ENCODE peak calls at places on chromosomes 13 and 19, in nine cellular contexts. H is mesothelial cell of epicardium, K is thoracic aorta, M is WTC11, F is endodermal cell, W is iris pigment epithelial cell, D is NCI-H2029 treated with DMSO at 0.1 percent for 48 hours, B is body of pancreas, P is endothelial cell. L is an unnamed sample.

GRCh38 chr13:67224148-67224846 is 5.8 kb downstream of the PCDH9 start:
- DNase-seq in H (peak), K (peak), M (peak), F (peak), W (peak), D (peak), B (peak), P (peak), L (no peak)

GRCh38 chr19:2610637-2611482 is 91.6 kb downstream of the GNG7 start:
- DNase-seq in H (peak), K (peak), M (peak), F (peak), W (peak), D (peak), B (peak), P (peak), L (peak)

GRCh38 chr19:18496167-18496979 is 25.5 kb downstream of the ELL start:
- DNase-seq in H (no peak), K (no peak), M (no peak), F (no peak), W (peak), D (peak), B (peak), P (no peak), L (no peak)

GRCh38 chr19:54430306-54431254 is 15.3 kb downstream of the TTYH1 start:
- DNase-seq in H (peak), K (no peak), M (peak), F (peak), W (peak), D (no peak), B (peak), P (peak), L (no peak)

GRCh38 chr13:78977311-78977710 is 318.4 kb upstream of the OBI1 start:
- DNase-seq in H (no peak), K (no peak), M (no peak), F (no peak), W (no peak), D (no peak), B (no peak), P (no peak), L (no peak)

GRCh38 chr19:3178973-3179738 is 587 bp downstream of the S1PR4 start:
- DNase-seq in H (no peak), K (no peak), M (no peak), F (peak), W (no peak), D (no peak), B (no peak), P (no peak), L (no peak)

GRCh38 chr13:40388617-40389016 is 277.8 kb downstream of the FOXO1 start:
- DNase-seq in H (no peak), K (no peak), M (no peak), F (no peak), W (peak), D (no peak), B (peak), P (no peak), L (no peak)

GRCh38 chr13:102799544-102800144 is 725 bp downstream of the BIVM start:
- DNase-seq in H (peak), K (no peak), M (peak), F (peak), W (peak), D (no peak), B (peak), P (peak), L (no peak)

GRCh38 chr19:15468675-15469512 is 4.5 kb upstream of the RASAL3 start:
- DNase-seq in H (no peak), K (no peak), M (no peak), F (no peak), W (no peak), D (no peak), B (no peak), P (no peak), L (no peak)

GRCh38 chr13:73939071-73939380 is 195.2 kb downstream of the KLF12 start:
- DNase-seq in H (no peak), K (no peak), M (no peak), F (no peak), W (peak), D (no peak), B (no peak), P (no peak), L (no peak)

GRCh38 chr19:50827476-50827875 is 3.9 kb upstream of the KLK1 start:
- DNase-seq in H (no peak), K (no peak), M (no peak), F (no peak), W (no peak), D (no peak), B (no peak), P (no peak), L (no peak)

GRCh38 chr13:44116562-44117315 is 237.0 kb downstream of the LACC1 start:
- DNase-seq in H (no peak), K (no peak), M (no peak), F (peak), W (peak), D (no peak), B (no peak), P (no peak), L (no peak)

GRCh38 chr19:4567584-4568071 is 8.1 kb upstream of the SEMA6B start:
- DNase-seq in H (peak), K (no peak), M (peak), F (peak), W (peak), D (no peak), B (peak), P (peak), L (no peak)

GRCh38 chr19:43329989-43330388 is 23.5 kb upstream of the CD177 start:
- DNase-seq in H (no peak), K (no peak), M (no peak), F (no peak), W (no peak), D (no peak), B (no peak), P (no peak), L (no peak)

GRCh38 chr19:47230122-47230920 is 678 bp downstream of the BBC3 start:
- DNase-seq in H (peak), K (no peak), M (peak), F (peak), W (peak), D (no peak), B (peak), P (peak), L (no peak)

GRCh38 chr19:1312732-1313694 is 27.3 kb downstream of the EFNA2 start:
- DNase-seq in H (no peak), K (no peak), M (no peak), F (peak), W (peak), D (no peak), B (no peak), P (no peak), L (no peak)

GRCh38 chr19:38044267-38045111 is 137.5 kb downstream of the SIPA1L3 start:
- DNase-seq in H (no peak), K (no peak), M (no peak), F (peak), W (peak), D (no peak), B (no peak), P (no peak), L (no peak)

L was measured in GOT3.